ENCODE peak calls at places on chromosomes 3 and 15, in ten cellular contexts. C is A549, P is adrenal gland, Q is stomach, G is upper lobe of left lung, T is ovary, V is prostate gland, I is gastrocnemius medialis, W is breast epithelium, N is heart left ventricle. X is an unnamed sample.

GRCh38 chr3:155411500-155412223 is 118.2 kb upstream of the STRIT1 start:
- DNase-seq in C (peak; percentile 16), P (no peak), Q (no peak), G (no peak), T (no peak), V (no peak), I (no peak), W (no peak), N (no peak), X (no peak)

GRCh38 chr3:56881035-56881575 is 79.4 kb upstream of the ARHGEF3 start:
- DNase-seq in C (no peak), P (no peak), Q (no peak), G (no peak), T (no peak), V (no peak), I (no peak), W (no peak), N (no peak), X (no peak)

GRCh38 chr3:190883973-190884832 is 21.7 kb upstream of the GMNC start:
- DNase-seq in C (peak; percentile 54), P (peak; percentile 48), Q (peak; percentile 36), G (no peak), T (peak; percentile 17), V (peak; percentile 33), I (no peak), W (no peak), N (no peak), X (peak; percentile 28)

GRCh38 chr3:42216820-42217416 is 49.1 kb downstream of the CCK start:
- DNase-seq in C (no peak), P (no peak), Q (no peak), G (no peak), T (no peak), V (no peak), I (no peak), W (no peak), N (no peak), X (no peak)

GRCh38 chr3:166785851-166786250 is 594.2 kb downstream of the ZBBX start:
- DNase-seq in C (no peak), P (no peak), Q (no peak), G (no peak), T (no peak), V (no peak), I (no peak), W (no peak), N (no peak), X (no peak)

GRCh38 chr3:27535809-27536392 is 51.7 kb upstream of the SLC4A7 start:
- DNase-seq in C (peak; percentile 75), P (no peak), Q (no peak), G (no peak), T (no peak), V (no peak), I (no peak), W (no peak), N (no peak), X (no peak)

GRCh38 chr3:194661946-194662345 is 10.0 kb downstream of the LSG1 start:
- DNase-seq in C (no peak), P (no peak), Q (no peak), G (no peak), T (no peak), V (no peak), I (no peak), W (no peak), N (no peak), X (no peak)

GRCh38 chr15:69093127-69093526 is 67.3 kb upstream of the GLCE start:
- DNase-seq in C (peak; percentile 96), P (no peak), Q (no peak), G (no peak), T (no peak), V (no peak), I (no peak), W (no peak), N (peak; percentile 49), X (no peak)

GRCh38 chr3:132522353-132522752 is 74.7 kb upstream of the ACKR4 start:
- DNase-seq in C (no peak), P (no peak), Q (no peak), G (no peak), T (no peak), V (no peak), I (no peak), W (no peak), N (no peak), X (no peak)

DNA sequence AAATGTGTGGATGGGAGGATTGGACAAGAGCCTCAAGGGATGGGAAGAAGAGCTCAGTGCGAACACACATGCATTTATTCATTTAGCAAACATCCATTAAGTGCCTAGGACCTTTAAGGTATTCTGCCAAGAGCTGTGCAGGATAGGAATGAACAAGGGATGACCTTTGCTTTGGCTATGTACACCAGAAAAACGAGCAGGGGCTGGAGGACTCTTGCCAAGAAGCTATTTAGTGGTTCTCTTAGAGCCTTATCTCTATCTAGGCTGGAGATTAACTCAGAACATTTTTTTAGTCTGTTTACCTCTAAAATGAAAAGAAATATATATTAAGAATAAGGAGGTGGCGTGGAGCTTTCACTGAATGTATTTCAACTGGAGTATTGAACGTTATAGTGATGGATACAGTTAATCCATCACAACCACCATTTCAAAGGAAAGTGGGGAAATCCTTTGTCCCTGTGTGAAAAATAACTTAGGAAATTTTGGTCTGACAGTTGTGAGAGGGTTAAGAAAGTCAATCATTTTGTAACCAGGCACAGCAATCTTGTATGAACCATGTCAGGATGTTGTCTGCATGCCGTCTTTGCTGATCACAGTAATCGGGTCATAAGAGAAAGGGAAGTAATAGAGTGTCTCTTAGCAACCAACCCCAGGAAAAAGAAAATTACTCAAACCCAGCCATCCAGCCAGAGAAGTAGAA is 279.0 kb downstream of the LPP start:
- DNase-seq in C (no peak), P (peak; percentile 17), Q (peak; percentile 45), G (no peak), T (no peak), V (no peak), I (no peak), W (no peak), N (no peak), X (no peak)
- H3K4me3 ChIP-seq in C (no peak overlapping the region), P (no peak overlapping the region), Q (no peak overlapping the region), G (no peak overlapping the region), T (no peak overlapping the region), V (no peak overlapping the region), I (no peak overlapping the region), W (no peak overlapping the region), N (no peak overlapping the region), X (no peak overlapping the region)

DNA sequence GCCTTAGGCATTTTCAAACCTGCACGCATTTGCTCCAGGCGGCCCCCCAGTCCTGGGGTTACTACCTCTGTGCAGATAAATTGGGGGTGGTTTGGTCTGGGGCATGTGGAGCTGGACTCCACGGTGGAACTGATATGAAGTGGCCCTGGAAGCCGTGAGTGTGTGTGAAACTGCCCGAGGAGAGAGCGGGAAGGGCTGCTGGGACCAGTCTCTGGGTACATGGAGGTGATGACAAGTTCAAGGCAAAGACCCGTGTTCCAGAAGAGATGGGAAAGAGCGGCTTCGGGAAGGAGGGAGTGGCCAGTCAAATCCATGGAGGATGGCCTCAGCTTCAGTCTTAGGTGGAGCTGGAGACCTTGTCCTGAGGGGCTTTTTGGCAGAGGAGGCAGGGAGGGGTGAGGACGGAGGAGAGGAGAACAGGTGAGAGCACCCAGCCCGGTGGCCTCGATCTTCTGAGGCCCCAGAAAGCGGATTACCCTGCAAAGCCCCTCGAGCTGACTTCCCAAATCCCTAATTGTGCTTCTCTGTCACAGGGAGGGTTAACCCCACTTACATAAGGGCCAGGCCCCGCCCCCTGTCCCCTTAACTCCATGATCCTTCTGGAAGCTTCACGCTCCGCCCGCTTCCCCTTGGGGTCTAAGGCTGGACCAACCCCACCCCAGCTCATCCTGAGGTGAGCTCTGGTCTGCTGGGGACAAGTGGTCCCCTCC is 1.9 kb upstream of the NR2E3 start:
- DNase-seq in C (no peak), P (no peak), Q (no peak), G (no peak), T (no peak), V (no peak), I (no peak), W (no peak), N (no peak), X (no peak)
- TF ChIP-seq POLR2A in C (no peak), P (no peak), Q (no peak), G (no peak), T (no peak), V (no peak), I (no peak), W (no peak), N (no peak), X (no peak)

DNA sequence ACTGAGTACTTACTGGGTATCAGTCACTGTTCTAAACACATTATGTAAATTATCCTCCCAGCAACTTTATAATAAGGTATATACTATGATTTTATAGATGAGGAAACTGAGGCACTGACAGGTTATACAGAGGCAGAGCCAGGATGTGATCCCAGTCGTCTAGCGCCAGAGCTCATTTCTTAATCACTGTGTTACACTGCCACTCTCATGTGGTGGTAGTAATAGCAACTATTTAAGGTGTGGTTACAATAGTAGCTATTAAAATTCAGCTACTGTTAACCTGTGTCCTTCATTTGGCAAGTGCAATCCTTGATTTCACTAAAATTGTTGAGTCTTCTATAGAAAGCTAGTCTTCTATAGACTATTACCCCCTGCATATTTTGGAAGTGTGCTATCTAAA is 43.1 kb upstream of the TRPC1 start:
- DNase-seq in C (peak; percentile 42), P (no peak), Q (no peak), G (no peak), T (no peak), V (no peak), I (no peak), W (no peak), N (no peak), X (no peak)
- TF ChIP-seq CTCF in C (peak; percentile 47), P (no peak), Q (peak; percentile 16), G (no peak), T (no peak), V (no peak), I (no peak), W (no peak), N (no peak), X (no peak)

GRCh38 chr15:26773917-26774316 is 1.1 kb upstream of the GABRB3 start:
- DNase-seq in C (peak; percentile 19), P (no peak), Q (no peak), G (peak; percentile 13), T (no peak), V (no peak), I (no peak), W (no peak), N (no peak), X (no peak)

GRCh38 chr15:26772588-26773484 is at the start of gene GABRB3:
- DNase-seq in C (peak; percentile 72), P (peak; percentile 77), Q (peak; percentile 69), G (peak; percentile 92), T (peak; percentile 51), V (peak; percentile 55), I (no peak), W (no peak), N (peak; percentile 60), X (no peak)

GRCh38 chr15:26771168-26771916 is 1.5 kb downstream of the GABRB3 start:
- DNase-seq in C (no peak), P (peak; percentile 33), Q (peak; percentile 35), G (peak; percentile 80), T (peak; percentile 21), V (peak; percentile 10), I (no peak), W (no peak), N (peak; percentile 25), X (no peak)

GRCh38 chr15:26771917-26772587 is 814 bp downstream of the GABRB3 start:
- DNase-seq in C (peak; percentile 52), P (no peak), Q (no peak), G (peak; percentile 68), T (no peak), V (no peak), I (no peak), W (no peak), N (no peak), X (no peak)

DNA sequence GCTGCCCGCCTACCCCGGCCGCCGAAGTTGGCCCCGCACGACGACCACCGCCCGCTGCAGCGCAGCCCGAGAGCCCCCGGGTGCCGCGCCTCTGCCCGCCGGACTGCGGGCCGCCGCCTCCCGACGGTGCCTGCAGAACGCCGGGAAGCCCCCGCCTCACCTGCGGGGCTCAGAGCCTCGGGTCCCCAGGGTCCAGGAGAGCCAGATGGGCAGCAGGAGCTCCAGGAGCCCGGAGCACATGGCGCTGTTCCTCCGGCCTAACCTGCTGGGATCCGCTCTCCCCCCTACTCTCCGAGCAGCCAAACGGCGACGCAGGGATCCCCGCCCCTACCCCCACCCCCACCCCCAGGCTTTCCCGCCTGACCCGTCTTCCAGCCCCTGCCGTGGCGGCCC is 615 bp upstream of the GABRB3 start:
- DNase-seq in C (peak; percentile 19), P (no peak), Q (no peak), G (no peak), T (no peak), V (no peak), I (no peak), W (no peak), N (no peak), X (no peak)
- H3K4me3 ChIP-seq in C (peak overlapping the region; percentile 84), P (no peak overlapping the region), Q (peak overlapping the region; percentile 70), G (peak overlapping the region; percentile 42), T (peak overlapping the region; percentile 11), V (peak overlapping the region; percentile 38), I (no peak overlapping the region), W (peak overlapping the region; percentile 74), N (peak overlapping the region; percentile 56), X (no peak overlapping the region)

X was measured in lower leg skin.